ENCODE peak calls at places on chromosome 4, in five cellular contexts. I is tibial nerve, Z is cardiac fibroblast, W is dorsolateral prefrontal cortex, H is pancreas. Y is an unnamed sample.
A peak's percentile ranks its signal among the peaks of the same experiment; 100 is the strongest.

GRCh38 chr4:40212674-40213504 is 16.1 kb downstream of the RHOH start:
- DNase-seq in I (no peak), Z (peak; percentile 11), W (no peak), H (no peak), Y (no peak)

GRCh38 chr4:11954093-11954492 is 525.4 kb upstream of the HS3ST1 start:
- DNase-seq in I (no peak), Z (peak; percentile 84), W (no peak), H (no peak), Y (no peak)

GRCh38 chr4:128711361-128711760 is 98.1 kb upstream of the JADE1 start:
- DNase-seq in I (no peak), Z (peak; percentile 13), W (no peak), H (no peak), Y (no peak)

GRCh38 chr4:72900952-72901351 is 168.6 kb downstream of the COX18 start:
- DNase-seq in I (no peak), Z (peak; percentile 10), W (peak; percentile 36), H (no peak), Y (peak; percentile 31)

GRCh38 chr4:112759313-112759712 is 122.4 kb downstream of the LARP7 start:
- DNase-seq in I (no peak), Z (no peak), W (no peak), H (no peak), Y (no peak)

GRCh38 chr4:143254479-143255216 is 69.9 kb downstream of the USP38 start:
- DNase-seq in I (peak; percentile 34), Z (no peak), W (no peak), H (no peak), Y (no peak)

GRCh38 chr4:84865600-84865999 is 100.9 kb downstream of the WDFY3 start:
- DNase-seq in I (no peak), Z (no peak), W (no peak), H (no peak), Y (no peak)

GRCh38 chr4:139886798-139887197 is 221.2 kb downstream of the MGST2 start:
- DNase-seq in I (no peak), Z (no peak), W (no peak), H (no peak), Y (peak; percentile 8)

GRCh38 chr4:22733816-22734215 is 41.1 kb downstream of the GBA3 start:
- DNase-seq in I (no peak), Z (no peak), W (no peak), H (no peak), Y (no peak)

GRCh38 chr4:86011117-86011516 is 348.7 kb downstream of the MAPK10 start:
- DNase-seq in I (no peak), Z (peak; percentile 94), W (no peak), H (no peak), Y (peak; percentile 99)

GRCh38 chr4:98827661-98828060 is 101.3 kb downstream of the EIF4E start:
- DNase-seq in I (no peak), Z (no peak), W (no peak), H (no peak), Y (no peak)

GRCh38 chr4:170047774-170048354 is 21.7 kb upstream of the MFAP3L start:
- DNase-seq in I (peak; percentile 26), Z (peak; percentile 83), W (peak; percentile 78), H (no peak), Y (peak; percentile 71)

GRCh38 chr4:5676763-5677162 is 31.6 kb downstream of the EVC2 start:
- DNase-seq in I (no peak), Z (no peak), W (no peak), H (no peak), Y (no peak)

GRCh38 chr4:36321176-36321575 is 39.8 kb downstream of the DTHD1 start:
- DNase-seq in I (no peak), Z (no peak), W (no peak), H (no peak), Y (no peak)

GRCh38 chr4:106698621-106699195 is 330.1 kb upstream of the GIMD1 start:
- DNase-seq in I (no peak), Z (no peak), W (no peak), H (no peak), Y (no peak)

GRCh38 chr4:174173360-174173759 is 110.1 kb downstream of the FBXO8 start:
- DNase-seq in I (no peak), Z (peak; percentile 39), W (no peak), H (no peak), Y (no peak)

GRCh38 chr4:35151816-35152572 is 1092.3 kb downstream of the ARAP2 start:
- DNase-seq in I (no peak), Z (no peak), W (no peak), H (no peak), Y (no peak)

GRCh38 chr4:187387709-187388108 is 607.9 kb upstream of the ZFP42 start:
- DNase-seq in I (no peak), Z (peak; percentile 11), W (no peak), H (no peak), Y (peak; percentile 29)

GRCh38 chr4:40157444-40157843 is 39.4 kb upstream of the RHOH start:
- DNase-seq in I (no peak), Z (no peak), W (no peak), H (no peak), Y (no peak)

GRCh38 chr4:25110653-25111329 is 49.5 kb downstream of the SEPSECS start:
- DNase-seq in I (no peak), Z (no peak), W (no peak), H (no peak), Y (no peak)

GRCh38 chr4:118279920-118280432 is 72.8 kb downstream of the PRSS12 start:
- DNase-seq in I (no peak), Z (peak; percentile 5), W (no peak), H (no peak), Y (no peak)

GRCh38 chr4:126733301-126733700 is 899.5 kb upstream of the INTU start:
- DNase-seq in I (no peak), Z (no peak), W (no peak), H (no peak), Y (no peak)

GRCh38 chr4:10366628-10367027 is 90.6 kb downstream of the ZNF518B start:
- DNase-seq in I (no peak), Z (no peak), W (no peak), H (no peak), Y (no peak)

GRCh38 chr4:165403667-165404066 is 24.9 kb downstream of the CPE start:
- DNase-seq in I (no peak), Z (no peak), W (no peak), H (no peak), Y (no peak)

DNA sequence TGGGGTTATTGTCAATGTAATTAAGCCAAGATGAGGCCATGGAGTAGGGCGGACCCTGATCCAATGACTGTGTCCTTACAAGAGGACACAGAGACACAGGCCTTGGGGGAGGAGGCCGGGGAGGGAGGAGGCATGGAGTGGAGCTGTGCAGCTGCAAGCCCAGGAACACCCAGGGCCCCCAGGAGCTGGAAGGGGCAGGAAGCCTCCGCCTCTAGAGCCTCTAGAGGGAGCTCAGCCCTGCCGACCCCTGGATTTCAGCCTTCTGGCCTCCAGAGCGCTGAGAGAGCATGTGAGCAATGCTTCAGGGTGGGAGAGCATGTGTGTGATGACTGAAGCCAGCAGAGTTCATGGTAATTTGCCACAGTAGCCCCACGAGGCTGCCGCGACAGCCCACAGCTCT is 234.6 kb downstream of the AFAP1 start:
- DNase-seq in I (no peak), Z (no peak), W (no peak), H (no peak), Y (no peak)
- TF ChIP-seq CTCF in I (no peak), Z (no peak), W (no peak), H (no peak), Y (no peak)

DNA sequence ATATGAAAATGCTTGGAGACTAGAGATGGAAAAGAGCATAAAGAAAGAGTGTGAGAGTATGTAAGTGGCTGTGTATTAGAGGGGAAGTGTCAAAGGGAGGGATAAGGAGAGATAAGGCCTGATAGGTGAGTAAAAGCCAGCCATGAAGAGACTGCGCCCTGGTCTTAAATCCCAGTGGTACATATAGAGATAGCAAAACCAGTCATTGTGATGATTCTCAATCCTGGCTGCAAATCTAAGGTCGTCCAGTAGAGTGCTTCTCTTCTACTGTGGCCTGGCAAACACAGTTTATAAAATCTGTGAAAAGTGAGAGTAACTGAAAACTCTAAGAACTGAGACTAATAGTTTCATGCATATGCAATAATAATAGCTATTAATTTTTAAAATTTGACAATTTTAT is 86.9 kb downstream of the MAB21L2 start:
- DNase-seq in I (no peak), Z (no peak), W (no peak), H (no peak), Y (no peak)
- TF ChIP-seq CTCF in I (no peak), Z (peak; percentile 1), W (no peak), H (no peak), Y (no peak)

DNA sequence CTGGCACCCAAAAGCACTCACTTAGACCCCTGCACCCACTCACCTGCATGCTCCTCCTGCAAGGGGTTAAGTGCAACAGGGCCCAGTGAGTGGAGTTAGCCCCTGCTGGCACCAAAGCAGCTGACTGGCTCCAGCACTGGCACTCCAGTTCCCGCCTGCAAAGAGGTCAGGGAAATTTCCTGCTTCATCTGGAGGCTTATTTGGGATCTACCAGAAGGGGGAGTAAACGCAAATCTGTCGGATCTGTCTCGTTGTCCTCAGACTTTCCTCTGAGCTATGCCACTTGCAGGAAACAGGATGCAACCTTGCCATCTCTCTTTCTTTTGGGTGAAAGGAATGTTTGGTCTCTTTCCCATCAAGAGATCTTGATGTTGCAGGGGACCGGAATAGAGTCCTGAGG is 435.6 kb downstream of the PCDH10 start:
- DNase-seq in I (no peak), Z (no peak), W (no peak), H (no peak), Y (no peak)
- TF ChIP-seq CTCF in I (no peak), Z (no peak), W (no peak), H (no peak), Y (no peak)

DNA sequence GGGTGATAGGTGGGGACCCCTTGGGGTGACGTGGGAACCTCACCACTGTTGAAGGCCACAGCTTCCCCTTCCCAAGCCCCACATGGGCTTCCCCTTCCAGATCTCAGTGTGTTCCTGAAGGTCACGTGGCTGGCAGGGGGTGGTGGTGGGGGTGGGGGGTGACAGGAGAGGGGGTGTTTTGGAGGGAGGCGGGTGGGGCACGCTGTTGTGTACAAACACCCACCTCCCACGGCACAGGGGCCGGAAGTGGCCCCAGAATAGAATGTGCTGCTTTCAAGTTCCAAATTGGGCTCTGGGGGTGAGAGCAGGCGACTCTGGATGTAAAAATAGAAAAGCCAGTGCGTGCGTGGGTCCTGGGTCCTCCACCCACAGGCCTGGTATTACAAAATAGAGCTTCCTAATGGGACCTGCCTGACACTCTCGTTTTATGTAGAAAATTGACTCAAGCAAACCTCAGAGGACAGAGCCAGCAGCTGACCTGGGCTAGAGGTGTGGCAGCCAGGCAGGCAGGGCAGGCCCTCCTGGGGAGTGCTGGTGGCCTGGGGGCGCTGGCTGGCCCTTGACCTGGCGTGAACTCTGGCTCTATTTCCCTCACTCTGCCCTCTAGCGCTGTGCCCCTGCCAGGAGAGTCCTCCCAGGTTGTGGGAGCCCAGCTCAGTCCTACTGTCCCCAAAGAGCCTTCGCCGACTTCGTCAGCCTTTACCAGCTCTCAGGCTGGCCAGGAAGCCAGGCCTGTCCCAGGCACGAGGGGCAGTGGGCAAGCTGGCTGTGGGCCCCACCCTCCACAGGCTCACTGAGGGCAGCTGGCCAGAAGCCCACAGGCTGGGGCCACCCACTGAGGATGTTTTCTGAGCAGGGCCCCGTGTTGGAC is 5.4 kb upstream of the SH3BP2 start:
- DNase-seq in I (peak; percentile 21), Z (no peak), W (no peak), H (no peak), Y (no peak)
- TF ChIP-seq CTCF in I (no peak), Z (no peak), W (no peak), H (no peak), Y (no peak)